ENCODE peak calls at places on chromosome X, in ten cellular contexts. C, B, I, H, O, D, T, S, G and K are unnamed samples. For H3K79me2, the result is how much of the 10 kb centered on the place peaks cover.

GRCh38 chrX:138986235-138986634 is 274.7 kb upstream of the FGF13 start:
- DNase-seq in C (no peak), D (no peak), O (peak), S (no peak), G (no peak), B (no peak), H (no peak), I (no peak), T (no peak), K (peak)

GRCh38 chrX:105775672-105776071 is 46.7 kb upstream of the NRK start:
- DNase-seq in T (no peak), I (no peak), D (no peak), G (no peak), S (peak), B (no peak), H (no peak), C (no peak), O (no peak), K (no peak)

GRCh38 chrX:118772051-118772450 is 44.6 kb downstream of the IL13RA1 start:
- DNase-seq in T (no peak), I (no peak), B (no peak), D (no peak), G (no peak), S (no peak), C (no peak), H (no peak), O (peak), K (no peak)

GRCh38 chrX:50579955-50580354 is 109.3 kb upstream of the DGKK start:
- DNase-seq in O (peak), G (peak), C (peak), S (peak), I (peak), H (peak), T (peak), D (peak), B (peak), K (peak)

GRCh38 chrX:49106930-49107329 is 16.6 kb downstream of the GPKOW start:
- DNase-seq in T (no peak), H (no peak), O (no peak), I (no peak), G (peak), C (peak), B (peak), D (peak), S (no peak), K (peak)

GRCh38 chrX:102516314-102516936 is at the start of gene TMSB15A:
- DNase-seq in G (peak), S (peak), H (no peak), I (no peak), D (peak), C (peak), O (peak), B (no peak), T (no peak), K (peak)

GRCh38 chrX:71099736-71100135 is 4.1 kb downstream of the FOXO4 start:
- DNase-seq in D (peak), I (no peak), O (no peak), G (no peak), H (no peak), C (peak), S (no peak), T (no peak), B (no peak), K (no peak)

GRCh38 chrX:30060718-30061117 is 154.6 kb upstream of the MAGEB2 start:
- DNase-seq in D (peak), S (no peak), H (no peak), O (peak), T (no peak), B (no peak), C (peak), G (peak), I (peak), K (peak)

GRCh38 chrX:443676-444210 is 57.0 kb upstream of the PPP2R3B start:
- DNase-seq in G (no peak), C (no peak), I (no peak), S (no peak), B (no peak), T (no peak), O (no peak), D (no peak), H (no peak), K (no peak)

GRCh38 chrX:14936561-14936960 is 63.3 kb downstream of the MOSPD2 start:
- DNase-seq in H (no peak), B (no peak), C (no peak), S (no peak), I (peak), T (peak), D (no peak), G (peak), O (peak), K (peak)

GRCh38 chrX:19833034-19833677 is 54.2 kb downstream of the SH3KBP1 start:
- DNase-seq in B (no peak), C (no peak), G (no peak), T (no peak), O (no peak), I (no peak), D (no peak), S (no peak), H (no peak), K (no peak)

GRCh38 chrX:22186165-22186564 is 86.5 kb upstream of the CBLL2 start:
- DNase-seq in O (no peak), S (no peak), G (no peak), I (no peak), B (no peak), C (no peak), H (no peak), D (no peak), T (no peak), K (no peak)

GRCh38 chrX:148823986-148824385 is 323.6 kb downstream of the AFF2 start:
- DNase-seq in T (no peak), G (no peak), H (no peak), C (no peak), S (no peak), B (no peak), O (no peak), D (no peak), I (no peak), K (no peak)

GRCh38 chrX:14032383-14032782 is 2.7 kb upstream of the GEMIN8 start:
- DNase-seq in S (peak), O (peak), D (peak), I (no peak), G (peak), T (peak), H (no peak), B (peak), C (peak), K (peak)

GRCh38 chrX:115595049-115595448 is 34.1 kb downstream of the PLS3 start:
- DNase-seq in S (no peak), O (peak), H (no peak), I (no peak), B (no peak), T (no peak), D (no peak), C (no peak), G (no peak), K (no peak)

GRCh38 chrX:154482786-154483185 is 3.6 kb downstream of the UBL4A start:
- DNase-seq in H (no peak), S (no peak), I (no peak), T (no peak), D (no peak), G (no peak), C (no peak), B (no peak), O (no peak), K (no peak)

GRCh38 chrX:119790977-119791436 is 423 bp downstream of the RPL39 start:
- DNase-seq in S (peak), H (no peak), O (peak), G (peak), B (peak), I (no peak), T (no peak), D (no peak), C (no peak), K (peak)

DNA sequence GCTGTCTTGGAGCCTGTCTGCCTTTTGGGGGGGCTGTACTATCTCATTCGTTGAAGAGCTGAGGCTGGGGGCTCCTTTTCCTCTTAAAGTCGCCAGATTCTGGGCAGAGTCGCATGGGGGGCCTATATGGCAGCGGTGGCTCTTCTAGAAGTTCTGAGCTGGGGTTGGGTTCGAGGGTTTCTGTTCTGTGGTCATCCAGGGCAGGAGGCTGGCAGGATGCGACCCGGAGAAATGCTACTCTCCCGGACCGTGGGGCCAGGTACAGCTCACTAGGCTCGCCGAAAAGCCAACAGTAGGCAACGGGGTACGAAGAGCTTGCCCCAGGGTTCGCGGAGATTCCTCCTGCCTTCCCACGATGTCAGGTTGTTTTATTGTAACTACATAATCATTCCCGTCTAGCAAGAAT is 1.9 kb upstream of the CITED1 start:
- DNase-seq in I (no peak), B (no peak), D (peak), G (no peak), H (no peak), S (no peak), T (no peak), O (no peak), C (peak), K (peak)
- TF ChIP-seq EZH2 in I (no peak), B (no peak), D (peak), G (no peak), H (no peak), S (no peak), T (no peak), O (peak), C (peak), K (no peak)

GRCh38 chrX:9788908-9789307 is 2.7 kb downstream of the SHROOM2 start:
- DNase-seq in T (no peak), O (no peak), D (no peak), C (peak), G (peak), H (no peak), I (no peak), B (peak), S (no peak), K (peak)

GRCh38 chrX:9789555-9789954 is 3.3 kb downstream of the SHROOM2 start:
- DNase-seq in T (no peak), I (no peak), S (no peak), G (no peak), H (no peak), C (peak), D (peak), O (no peak), B (no peak), K (no peak)

GRCh38 chrX:9786839-9787635 is 808 bp downstream of the SHROOM2 start:
- DNase-seq in T (no peak), B (no peak), G (peak), O (no peak), H (no peak), C (peak), I (no peak), S (no peak), D (peak), K (no peak)

GRCh38 chrX:9785252-9785943 is 831 bp upstream of the SHROOM2 start:
- DNase-seq in I (no peak), S (no peak), G (peak), O (no peak), C (peak), D (peak), H (no peak), T (no peak), B (no peak), K (no peak)

DNA sequence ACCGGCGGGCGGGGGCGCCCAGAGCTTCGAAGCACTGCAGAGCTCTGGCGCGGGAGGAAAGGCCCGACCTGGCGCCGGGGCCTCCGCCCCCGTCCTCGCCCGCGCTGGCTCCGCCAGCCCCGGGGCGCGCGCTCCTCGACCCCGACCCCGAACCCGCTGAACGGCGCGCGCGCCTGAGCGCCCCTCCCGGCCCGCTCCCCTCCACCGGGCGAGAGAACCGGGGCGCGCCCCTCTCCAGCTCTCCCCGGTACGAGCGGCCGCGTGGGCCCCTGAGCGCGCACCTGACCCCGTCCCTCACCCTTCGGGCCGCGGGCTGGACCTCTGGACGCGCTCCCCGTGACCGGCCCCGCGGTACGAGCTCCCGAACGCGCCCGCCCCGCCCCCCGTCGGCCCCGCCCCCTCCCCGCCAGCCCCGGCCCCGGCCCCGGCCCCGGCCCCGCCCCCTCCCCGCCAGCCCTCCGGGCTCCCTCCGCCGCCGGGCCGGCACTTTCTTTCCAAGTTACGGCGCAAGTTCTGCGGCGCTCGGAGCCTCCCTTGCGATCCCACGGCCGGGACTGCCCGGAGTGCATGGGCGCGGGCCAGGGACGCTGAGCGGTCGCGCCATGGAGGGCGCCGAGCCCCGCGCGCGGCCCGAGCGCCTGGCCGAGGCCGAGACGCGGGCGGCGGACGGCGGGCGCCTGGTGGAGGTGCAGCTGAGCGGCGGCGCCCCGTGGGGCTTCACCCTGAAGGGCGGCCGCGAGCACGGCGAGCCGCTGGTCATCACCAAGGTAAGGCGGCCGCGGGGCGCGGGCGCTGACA is at the start of gene SHROOM2:
- DNase-seq in T (no peak), I (no peak), S (no peak), D (peak), C (peak), G (peak), O (no peak), B (no peak), H (no peak), K (peak)
- H3K79me2 ChIP-seq in T (under half), I (under half), S (under half), D (half or more), C (half or more), G (under half), O (under half), B (under half), H (under half), K (under half)

GRCh38 chrX:53319614-53320542 is 38.5 kb upstream of the IQSEC2 start:
- DNase-seq in H (no peak), S (no peak), C (no peak), G (no peak), I (no peak), O (no peak), T (no peak), B (no peak), D (peak), K (peak)
- TF ChIP-seq EZH2 in H (no peak), S (no peak), C (no peak), G (no peak), I (no peak), O (no peak), T (no peak), B (no peak), D (peak), K (no peak)

GRCh38 chrX:129600981-129601424 is 53.8 kb downstream of the APLN start:
- DNase-seq in D (peak), I (no peak), C (peak), O (peak), T (no peak), G (peak), H (no peak), B (peak), S (peak), K (peak)
- H3K79me2 ChIP-seq in D (under half), I (under half), C (under half), O (under half), T (under half), G (under half), H (under half), B (under half), S (under half), K (under half)